ENCODE peak calls at places on chromosome 21, in five cellular contexts. M is A549, N is HepG2, Z is GM12878, U is K562. T is an unnamed sample.

GRCh38 chr21:29092102-29092959 is 18.9 kb upstream of the CCT8 start:
- DNase-seq in M (no peak), N (no peak), Z (no peak), U (no peak), T (no peak)

GRCh38 chr21:45365186-45365607 is 39.8 kb upstream of the COL18A1 start:
- DNase-seq in M (no peak), N (no peak), Z (no peak), U (no peak), T (no peak)

GRCh38 chr21:43882952-43883492 is 18.0 kb downstream of the AGPAT3 start:
- DNase-seq in M (no peak), N (no peak), Z (no peak), U (no peak), T (no peak)

GRCh38 chr21:36491191-36491916 is 11.4 kb upstream of the CLDN14 start:
- DNase-seq in M (no peak), N (no peak), Z (no peak), U (no peak), T (no peak)

GRCh38 chr21:45147473-45148315 is 73.3 kb downstream of the ADARB1 start:
- DNase-seq in M (no peak), N (no peak), Z (no peak), U (peak; percentile 48), T (no peak)

GRCh38 chr21:31255846-31256395 is 88.1 kb downstream of the TIAM1 start:
- DNase-seq in M (no peak), N (no peak), Z (no peak), U (no peak), T (no peak)

GRCh38 chr21:44846201-44846484 is 27.3 kb downstream of the PTTG1IP start:
- DNase-seq in M (no peak), N (no peak), Z (no peak), U (no peak), T (no peak)

GRCh38 chr21:45316871-45317400 is 29.2 kb upstream of the POFUT2 start:
- DNase-seq in M (no peak), N (no peak), Z (no peak), U (no peak), T (no peak)

GRCh38 chr21:44408226-44408625 is 47.1 kb upstream of the LRRC3 start:
- DNase-seq in M (no peak), N (no peak), Z (no peak), U (no peak), T (no peak)

GRCh38 chr21:10539956-10540355 is 18.6 kb downstream of the TPTE start:
- DNase-seq in M (no peak), N (no peak), Z (no peak), U (no peak), T (no peak)

GRCh38 chr21:28636988-28637691 is 355.5 kb downstream of the LTN1 start:
- DNase-seq in M (no peak), N (no peak), Z (no peak), U (no peak), T (no peak)

GRCh38 chr21:14484188-14485009 is 61.7 kb downstream of the SAMSN1 start:
- DNase-seq in M (no peak), N (no peak), Z (no peak), U (no peak), T (no peak)

GRCh38 chr21:25507522-25507921 is 99.8 kb downstream of the MRPL39 start:
- DNase-seq in M (no peak), N (no peak), Z (no peak), U (no peak), T (no peak)

GRCh38 chr21:44331650-44332306 is 7.4 kb downstream of the CFAP410 start:
- DNase-seq in M (no peak), N (no peak), Z (no peak), U (no peak), T (no peak)

GRCh38 chr21:46038871-46039397 is 57.4 kb downstream of the COL6A1 start:
- DNase-seq in M (no peak), N (no peak), Z (no peak), U (no peak), T (no peak)

GRCh38 chr21:43986544-43987451 is 25.3 kb upstream of the TRAPPC10 start:
- DNase-seq in M (no peak), N (no peak), Z (no peak), U (no peak), T (no peak)

GRCh38 chr21:26572668-26573381 is at the start of gene CYYR1:
- DNase-seq in M (no peak), N (no peak), Z (no peak), U (no peak), T (no peak)

GRCh38 chr21:45050786-45051489 is 23.4 kb upstream of the ADARB1 start:
- DNase-seq in M (no peak), N (no peak), Z (no peak), U (no peak), T (no peak)

GRCh38 chr21:19130379-19131028 is 726.9 kb upstream of the TMPRSS15 start:
- DNase-seq in M (no peak), N (no peak), Z (no peak), U (no peak), T (no peak)

GRCh38 chr21:26153758-26154157 is 16.8 kb downstream of the APP start:
- DNase-seq in M (no peak), N (no peak), Z (no peak), U (no peak), T (no peak)

GRCh38 chr21:36584980-36585940 is 105.3 kb upstream of the CLDN14 start:
- DNase-seq in M (no peak), N (no peak), Z (no peak), U (no peak), T (no peak)

GRCh38 chr21:26818911-26819310 is 26.3 kb downstream of the ADAMTS1 start:
- DNase-seq in M (no peak), N (no peak), Z (no peak), U (no peak), T (no peak)

GRCh38 chr21:45405819-45406762 is 1.1 kb downstream of the COL18A1 start:
- DNase-seq in M (no peak), N (peak; percentile 45), Z (no peak), U (no peak), T (no peak)

GRCh38 chr21:15309022-15309590 is 244.3 kb upstream of the NRIP1 start:
- DNase-seq in M (no peak), N (no peak), Z (no peak), U (no peak), T (no peak)

GRCh38 chr21:34906401-34906800 is 142.7 kb downstream of the RUNX1 start:
- DNase-seq in M (no peak), N (no peak), Z (no peak), U (no peak), T (no peak)
- TF ChIP-seq CEBPB in M (no peak), N (no peak), Z (no peak), U (no peak), T (no peak)

GRCh38 chr21:41295721-41296254 is 20.8 kb upstream of the FAM3B start:
- DNase-seq in M (no peak), N (no peak), Z (no peak), U (no peak), T (no peak)

GRCh38 chr21:41289431-41289830 is 27.2 kb upstream of the FAM3B start:
- DNase-seq in M (no peak), N (peak; percentile 5), Z (no peak), U (no peak), T (peak; percentile 21)

GRCh38 chr21:41294548-41295231 is 21.9 kb upstream of the FAM3B start:
- DNase-seq in M (no peak), N (no peak), Z (no peak), U (no peak), T (no peak)

GRCh38 chr21:41290106-41290799 is 26.3 kb upstream of the FAM3B start:
- DNase-seq in M (no peak), N (no peak), Z (no peak), U (no peak), T (no peak)
- H3K4me3 ChIP-seq in M (no peak overlapping the region), N (peak overlapping the region; percentile 31), Z (no peak overlapping the region), U (no peak overlapping the region), T (no peak overlapping the region)

GRCh38 chr21:38329176-38329575 is 72.4 kb downstream of the KCNJ15 start:
- DNase-seq in M (no peak), N (no peak), Z (no peak), U (no peak), T (no peak)

GRCh38 chr21:38325761-38326420 is 69.1 kb downstream of the KCNJ15 start:
- DNase-seq in M (no peak), N (no peak), Z (no peak), U (no peak), T (no peak)

GRCh38 chr21:38326899-38327298 is 70.1 kb downstream of the KCNJ15 start:
- DNase-seq in M (no peak), N (no peak), Z (no peak), U (no peak), T (no peak)

GRCh38 chr21:38326429-38326828 is 69.6 kb downstream of the KCNJ15 start:
- DNase-seq in M (no peak), N (no peak), Z (no peak), U (no peak), T (no peak)

DNA sequence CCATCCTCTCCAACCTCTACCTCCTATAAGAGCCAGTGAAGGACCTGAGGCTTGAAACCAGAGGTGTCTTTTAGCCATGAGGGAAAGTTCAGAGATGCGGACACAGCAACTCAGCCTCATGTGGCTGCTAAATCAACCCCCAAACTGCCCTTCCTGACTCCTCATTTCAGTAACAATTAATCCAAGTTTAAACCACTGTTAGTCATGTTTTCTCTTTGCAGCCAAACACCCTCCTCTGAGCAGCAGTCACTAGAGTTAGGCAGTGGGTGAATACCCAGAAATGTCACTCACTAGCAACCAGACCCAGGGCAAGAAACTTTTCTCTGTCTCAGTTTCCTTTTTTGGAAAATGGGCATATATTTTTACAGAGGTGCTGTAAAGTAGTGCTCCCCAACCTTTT is 71.2 kb downstream of the KCNJ15 start:
- DNase-seq in M (no peak), N (no peak), Z (peak; percentile 24), U (no peak), T (no peak)
- TF ChIP-seq REST in M (no peak), N (no peak), Z (no peak), U (no peak), T (no peak)

GRCh38 chr21:33752260-33752659 is 110.0 kb downstream of the ITSN1 start:
- DNase-seq in M (no peak), N (no peak), Z (no peak), U (no peak), T (no peak)
- TF ChIP-seq CEBPB in M (no peak), N (no peak), Z (no peak), U (no peak), T (no peak)

GRCh38 chr21:42300045-42300583 is 15.1 kb downstream of the TFF3 start:
- DNase-seq in M (no peak), N (no peak), Z (no peak), U (no peak), T (no peak)

GRCh38 chr21:42298237-42298636 is 17.0 kb downstream of the TFF3 start:
- DNase-seq in M (no peak), N (no peak), Z (no peak), U (no peak), T (no peak)

GRCh38 chr21:42298657-42299056 is 16.6 kb downstream of the TFF3 start:
- DNase-seq in M (no peak), N (no peak), Z (no peak), U (no peak), T (no peak)

GRCh38 chr21:42300956-42301355 is 14.3 kb downstream of the TFF3 start:
- DNase-seq in M (no peak), N (no peak), Z (no peak), U (no peak), T (no peak)

GRCh38 chr21:42299324-42300044 is 15.7 kb downstream of the TFF3 start:
- DNase-seq in M (no peak), N (no peak), Z (no peak), U (no peak), T (no peak)
- H3K4me3 ChIP-seq in M (no peak overlapping the region), N (no peak overlapping the region), Z (no peak overlapping the region), U (no peak overlapping the region), T (no peak overlapping the region)

GRCh38 chr21:17270234-17270633 is 242.6 kb upstream of the CXADR start:
- DNase-seq in M (peak; percentile 4), N (peak; percentile 34), Z (no peak), U (peak; percentile 6), T (no peak)
- TF ChIP-seq REST in M (no peak), N (no peak), Z (no peak), U (no peak), T (no peak)